ENCODE peak calls at places on chromosomes 1 and 21, in seven cellular contexts. S is A549; E is uterus; R is nephron progenitor cell; D is CD4-positive, alpha-beta T cell; V is HCT116; H is lower lobe of right lung. Y is an unnamed sample.

GRCh38 chr1:42756956-42757891 is 9.6 kb downstream of the P3H1 start:
- DNase-seq in S (peak; percentile 56), E (no peak), R (peak; percentile 31), D (no peak), V (peak; percentile 55), H (no peak), Y (peak; percentile 54)

GRCh38 chr1:157154940-157155514 is 16.8 kb upstream of the ETV3 start:
- DNase-seq in S (no peak), E (peak; percentile 50), R (no peak), D (no peak), V (no peak), H (peak; percentile 61), Y (no peak)

GRCh38 chr21:20451051-20451450 is 547.2 kb upstream of the NCAM2 start:
- DNase-seq in S (no peak), E (no peak), R (no peak), D (no peak), V (no peak), H (no peak), Y (no peak)

GRCh38 chr1:19639999-19640362 is 4.1 kb upstream of the NBL1 start:
- DNase-seq in S (peak; percentile 36), E (no peak), R (no peak), D (no peak), V (no peak), H (no peak), Y (no peak)

GRCh38 chr1:110857964-110858948 is 14.7 kb upstream of the CD53 start:
- DNase-seq in S (no peak), E (no peak), R (no peak), D (no peak), V (no peak), H (no peak), Y (no peak)

GRCh38 chr1:192860478-192861185 is 51.8 kb downstream of the RGS2 start:
- DNase-seq in S (no peak), E (no peak), R (no peak), D (no peak), V (no peak), H (no peak), Y (no peak)

GRCh38 chr1:16606106-16606505 is 7.3 kb downstream of the NBPF1 start:
- DNase-seq in S (no peak), E (no peak), R (no peak), D (no peak), V (no peak), H (no peak), Y (no peak)

GRCh38 chr1:88646852-88647645 is 37.0 kb upstream of the PKN2 start:
- DNase-seq in S (no peak), E (no peak), R (no peak), D (no peak), V (no peak), H (no peak), Y (no peak)

GRCh38 chr1:240732390-240732789 is 120.4 kb upstream of the GREM2 start:
- DNase-seq in S (peak; percentile 68), E (no peak), R (no peak), D (no peak), V (peak; percentile 12), H (no peak), Y (peak; percentile 70)

GRCh38 chr1:53837924-53838653 is at the start of gene NDC1:
- DNase-seq in S (peak; percentile 82), E (peak; percentile 90), R (peak; percentile 90), D (peak; percentile 82), V (peak; percentile 95), H (peak; percentile 93), Y (peak; percentile 52)
- TF ChIP-seq CTCF in S (no peak), E (peak; percentile 43), R (no peak), D (no peak), V (peak; percentile 4), H (peak; percentile 22), Y (no peak)

DNA sequence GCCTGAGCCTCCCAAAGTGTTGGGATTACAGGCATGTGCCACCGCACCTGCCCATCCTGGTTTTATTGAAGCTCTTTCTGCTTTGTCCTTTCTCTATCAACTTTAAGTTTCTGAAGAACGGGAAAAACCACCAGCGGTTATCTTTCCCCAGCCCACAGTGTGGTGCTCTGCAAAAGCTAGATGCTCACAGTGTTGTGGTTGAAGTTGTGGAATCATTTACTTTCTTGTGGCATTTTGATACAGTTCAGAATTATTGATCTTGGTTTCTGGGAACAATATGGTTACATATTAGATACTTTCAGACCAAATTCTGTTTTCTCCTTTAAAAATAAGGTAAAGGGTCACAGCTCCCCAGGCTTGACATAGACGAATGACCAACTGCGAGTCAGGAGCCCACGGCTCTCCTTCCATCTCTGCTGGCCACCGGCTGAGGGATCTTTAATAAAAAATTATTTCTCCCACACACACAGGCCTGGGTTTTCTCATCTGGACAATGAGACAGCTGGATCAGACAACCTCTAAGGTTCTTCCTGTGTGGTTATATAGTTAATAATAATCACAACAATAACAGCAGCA is 385.3 kb downstream of the SETD4 start:
- DNase-seq in S (no peak), E (no peak), R (no peak), D (no peak), V (no peak), H (no peak), Y (no peak)
- TF ChIP-seq CTCF in S (no peak), E (no peak), R (no peak), D (no peak), V (no peak), H (no peak), Y (no peak)

GRCh38 chr1:59574085-59574484 is 240.7 kb upstream of the HOOK1 start:
- DNase-seq in S (no peak), E (no peak), R (no peak), D (no peak), V (no peak), H (no peak), Y (no peak)
- TF ChIP-seq CTCF in S (no peak), E (no peak), R (no peak), D (no peak), V (no peak), H (no peak), Y (no peak)

GRCh38 chr1:106961671-106962070 is 94.8 kb upstream of the PRMT6 start:
- DNase-seq in S (no peak), E (no peak), R (no peak), D (no peak), V (no peak), H (no peak), Y (no peak)

GRCh38 chr1:106954830-106955229 is 101.6 kb upstream of the PRMT6 start:
- DNase-seq in S (no peak), E (no peak), R (no peak), D (no peak), V (no peak), H (no peak), Y (no peak)

GRCh38 chr1:106956721-106957120 is 99.8 kb upstream of the PRMT6 start:
- DNase-seq in S (no peak), E (no peak), R (no peak), D (no peak), V (no peak), H (no peak), Y (no peak)

GRCh38 chr1:106960412-106960811 is 96.1 kb upstream of the PRMT6 start:
- DNase-seq in S (no peak), E (no peak), R (no peak), D (no peak), V (no peak), H (no peak), Y (no peak)

GRCh38 chr1:106957795-106958194 is 98.7 kb upstream of the PRMT6 start:
- DNase-seq in S (no peak), E (no peak), R (no peak), D (no peak), V (no peak), H (no peak), Y (no peak)
- TF ChIP-seq CTCF in S (no peak), E (no peak), R (no peak), D (no peak), V (no peak), H (no peak), Y (no peak)

GRCh38 chr1:204132718-204133117 is 19.1 kb downstream of the ETNK2 start:
- DNase-seq in S (no peak), E (no peak), R (no peak), D (no peak), V (no peak), H (no peak), Y (no peak)

GRCh38 chr1:204139952-204140351 is 11.9 kb downstream of the ETNK2 start:
- DNase-seq in S (no peak), E (no peak), R (no peak), D (no peak), V (no peak), H (no peak), Y (no peak)

GRCh38 chr1:204139088-204139487 is 12.8 kb downstream of the ETNK2 start:
- DNase-seq in S (no peak), E (no peak), R (no peak), D (no peak), V (no peak), H (no peak), Y (no peak)

GRCh38 chr1:204134103-204134502 is 17.7 kb downstream of the ETNK2 start:
- DNase-seq in S (no peak), E (no peak), R (no peak), D (no peak), V (no peak), H (no peak), Y (no peak)

GRCh38 chr1:204136814-204137213 is 15.0 kb downstream of the ETNK2 start:
- DNase-seq in S (no peak), E (no peak), R (no peak), D (no peak), V (no peak), H (no peak), Y (no peak)
- TF ChIP-seq CTCF in S (no peak), E (no peak), R (no peak), D (no peak), V (no peak), H (no peak), Y (no peak)

GRCh38 chr1:154158307-154159125 is 3.6 kb upstream of the NUP210L start:
- DNase-seq in S (no peak), E (no peak), R (no peak), D (no peak), V (no peak), H (no peak), Y (no peak)
- TF ChIP-seq CTCF in S (no peak), E (no peak), R (no peak), D (no peak), V (no peak), H (no peak), Y (no peak)

Y was measured in D721Med.